ENCODE peak calls at places on chromosome 18, in five cellular contexts. Z is upper lobe of left lung; H is dorsolateral prefrontal cortex; A is CD8-positive, alpha-beta T cell; Y is psoas muscle. J is an unnamed sample.

GRCh38 chr18:80170395-80171094 is 61.5 kb downstream of the ADNP2 start:
- DNase-seq in A (no peak), Z (no peak), H (no peak), Y (no peak), J (no peak)

GRCh38 chr18:474416-474815 is 26.1 kb downstream of the COLEC12 start:
- DNase-seq in Y (no peak), H (no peak), A (no peak), Z (no peak), J (no peak)

GRCh38 chr18:68177807-68178702 is 536.9 kb downstream of the TMX3 start:
- DNase-seq in Z (no peak), H (no peak), A (no peak), Y (no peak), J (no peak)

GRCh38 chr18:45690975-45691815 is 32.8 kb upstream of the SLC14A1 start:
- DNase-seq in Y (peak; percentile 71), H (peak; percentile 64), Z (no peak), A (peak; percentile 88), J (peak; percentile 72)

GRCh38 chr18:79485788-79486355 is 90.1 kb downstream of the NFATC1 start:
- DNase-seq in Y (peak; percentile 13), A (no peak), Z (no peak), H (peak; percentile 1), J (no peak)

GRCh38 chr18:28078298-28078697 is 98.6 kb downstream of the CDH2 start:
- DNase-seq in Y (no peak), H (no peak), A (no peak), Z (no peak), J (no peak)

GRCh38 chr18:50469380-50469781 is 90.5 kb upstream of the MAPK4 start:
- DNase-seq in Z (peak; percentile 56), Y (peak; percentile 32), H (peak; percentile 35), A (no peak), J (peak; percentile 43)

GRCh38 chr18:13558132-13558531 is 168.2 kb downstream of the FAM210A start:
- DNase-seq in Y (no peak), A (peak; percentile 57), H (peak; percentile 59), Z (no peak), J (no peak)

GRCh38 chr18:10851824-10852225 is 297.5 kb downstream of the PIEZO2 start:
- DNase-seq in Z (no peak), Y (no peak), A (no peak), H (no peak), J (no peak)

GRCh38 chr18:5424903-5425302 is 118.9 kb downstream of the EPB41L3 start:
- DNase-seq in Z (no peak), H (no peak), Y (no peak), A (no peak), J (no peak)

GRCh38 chr18:55316615-55317184 is 271.3 kb downstream of the TCF4 start:
- DNase-seq in H (no peak), Y (no peak), Z (no peak), A (no peak), J (no peak)

GRCh38 chr18:33605250-33605649 is 27.2 kb downstream of the ASXL3 start:
- DNase-seq in H (no peak), Y (no peak), Z (no peak), A (no peak), J (no peak)

GRCh38 chr18:76450912-76451421 is 44.1 kb downstream of the ZNF516 start:
- DNase-seq in Z (peak; percentile 86), H (no peak), A (peak; percentile 49), Y (peak; percentile 77), J (no peak)

GRCh38 chr18:34650121-34650545 is 60.0 kb upstream of the DTNA start:
- DNase-seq in Z (no peak), H (no peak), Y (no peak), A (no peak), J (no peak)

GRCh38 chr18:49207373-49207772 is 253.1 kb downstream of the DYM start:
- DNase-seq in H (no peak), A (no peak), Z (no peak), Y (no peak), J (no peak)

GRCh38 chr18:6866552-6866951 is 137.0 kb downstream of the ARHGAP28 start:
- DNase-seq in A (no peak), H (no peak), Z (no peak), Y (no peak), J (no peak)

GRCh38 chr18:29164993-29165599 is 988.2 kb upstream of the CDH2 start:
- DNase-seq in H (no peak), A (no peak), Y (no peak), Z (no peak), J (no peak)

GRCh38 chr18:8380926-8381325 is 228.3 kb upstream of the RAB12 start:
- DNase-seq in Y (no peak), Z (no peak), A (no peak), H (no peak), J (no peak)

GRCh38 chr18:14940738-14941137 is 192.8 kb downstream of the ANKRD30B start:
- DNase-seq in A (no peak), Z (no peak), Y (no peak), H (no peak), J (no peak)

GRCh38 chr18:77207540-77207939 is 42.1 kb upstream of the GALR1 start:
- DNase-seq in A (peak; percentile 69), H (no peak), Z (peak; percentile 84), Y (peak; percentile 81), J (no peak)

GRCh38 chr18:78634061-78634696 is 345.4 kb upstream of the SALL3 start:
- DNase-seq in A (no peak), Z (no peak), H (no peak), Y (no peak), J (no peak)

GRCh38 chr18:3453540-3454364 is 3.8 kb downstream of the TGIF1 start:
- DNase-seq in A (no peak), Z (no peak), Y (peak; percentile 53), H (no peak), J (no peak)

GRCh38 chr18:76689646-76690264 is 132.6 kb upstream of the ZNF236 start:
- DNase-seq in Y (no peak), H (no peak), Z (no peak), A (no peak), J (no peak)

GRCh38 chr18:76567835-76568445 is 72.9 kb upstream of the ZNF516 start:
- DNase-seq in H (no peak), Z (no peak), Y (no peak), A (peak; percentile 32), J (no peak)

GRCh38 chr18:14577971-14578370 is 34.6 kb upstream of the POTEC start:
- DNase-seq in Y (no peak), Z (no peak), H (no peak), A (no peak), J (no peak)

GRCh38 chr18:49561127-49561376 is 805 bp upstream of the LIPG start:
- DNase-seq in Y (no peak), H (no peak), Z (no peak), A (no peak), J (no peak)

GRCh38 chr18:26307161-26307773 is 81.0 kb downstream of the TAF4B start:
- DNase-seq in Y (no peak), A (no peak), H (no peak), Z (no peak), J (peak; percentile 10)

GRCh38 chr18:79782566-79783308 is 15.0 kb upstream of the KCNG2 start:
- DNase-seq in Y (no peak), Z (peak; percentile 75), H (no peak), A (no peak), J (no peak)

GRCh38 chr18:45384137-45384998 is 230.9 kb upstream of the SLC14A2 start:
- DNase-seq in Z (peak; percentile 2), A (peak; percentile 49), Y (peak; percentile 29), H (peak; percentile 42), J (no peak)

GRCh38 chr18:28512357-28512756 is 335.4 kb upstream of the CDH2 start:
- DNase-seq in Y (no peak), H (no peak), A (no peak), Z (no peak), J (no peak)

DNA sequence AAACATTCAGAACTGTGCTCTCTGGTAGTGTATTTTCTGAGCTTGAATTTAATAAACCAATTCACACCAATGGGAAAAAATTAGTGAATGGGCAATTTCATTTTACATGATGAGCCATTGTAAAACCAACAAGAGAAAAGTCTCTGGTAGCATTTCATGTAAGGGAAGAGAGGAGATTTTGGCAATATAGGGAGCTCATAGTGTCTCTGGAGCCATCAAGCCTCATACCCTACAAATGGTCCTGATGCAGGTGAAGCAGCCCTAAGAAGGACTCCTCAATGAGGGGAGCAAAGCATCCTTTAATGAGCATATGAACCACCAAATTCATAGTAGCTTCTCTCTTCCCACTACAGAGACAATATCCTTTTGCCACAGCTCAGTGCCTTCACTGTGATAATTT is 373.0 kb downstream of the RIT2 start:
- DNase-seq in Z (no peak), Y (no peak), A (no peak), H (no peak), J (no peak)
- H3K27ac ChIP-seq in Z (no peak overlapping the region), Y (no peak overlapping the region), A (no peak overlapping the region), H (no peak overlapping the region), J (no peak overlapping the region)

GRCh38 chr18:63344918-63345317 is 22.1 kb downstream of the KDSR start:
- DNase-seq in Z (no peak), Y (no peak), A (no peak), H (no peak), J (no peak)
- H3K27ac ChIP-seq in Z (no peak overlapping the region), Y (no peak overlapping the region), A (no peak overlapping the region), H (no peak overlapping the region), J (no peak overlapping the region)

GRCh38 chr18:70338890-70339289 is 50.0 kb downstream of the SOCS6 start:
- DNase-seq in H (no peak), Y (no peak), Z (no peak), A (no peak), J (no peak)

GRCh38 chr18:70335892-70336726 is 47.3 kb downstream of the SOCS6 start:
- DNase-seq in A (no peak), Z (no peak), Y (no peak), H (no peak), J (no peak)

GRCh38 chr18:70339915-70340314 is 51.1 kb downstream of the SOCS6 start:
- DNase-seq in H (no peak), Y (no peak), A (no peak), Z (no peak), J (no peak)

GRCh38 chr18:70334728-70335329 is 46.0 kb downstream of the SOCS6 start:
- DNase-seq in Z (no peak), H (no peak), A (no peak), Y (no peak), J (no peak)

DNA sequence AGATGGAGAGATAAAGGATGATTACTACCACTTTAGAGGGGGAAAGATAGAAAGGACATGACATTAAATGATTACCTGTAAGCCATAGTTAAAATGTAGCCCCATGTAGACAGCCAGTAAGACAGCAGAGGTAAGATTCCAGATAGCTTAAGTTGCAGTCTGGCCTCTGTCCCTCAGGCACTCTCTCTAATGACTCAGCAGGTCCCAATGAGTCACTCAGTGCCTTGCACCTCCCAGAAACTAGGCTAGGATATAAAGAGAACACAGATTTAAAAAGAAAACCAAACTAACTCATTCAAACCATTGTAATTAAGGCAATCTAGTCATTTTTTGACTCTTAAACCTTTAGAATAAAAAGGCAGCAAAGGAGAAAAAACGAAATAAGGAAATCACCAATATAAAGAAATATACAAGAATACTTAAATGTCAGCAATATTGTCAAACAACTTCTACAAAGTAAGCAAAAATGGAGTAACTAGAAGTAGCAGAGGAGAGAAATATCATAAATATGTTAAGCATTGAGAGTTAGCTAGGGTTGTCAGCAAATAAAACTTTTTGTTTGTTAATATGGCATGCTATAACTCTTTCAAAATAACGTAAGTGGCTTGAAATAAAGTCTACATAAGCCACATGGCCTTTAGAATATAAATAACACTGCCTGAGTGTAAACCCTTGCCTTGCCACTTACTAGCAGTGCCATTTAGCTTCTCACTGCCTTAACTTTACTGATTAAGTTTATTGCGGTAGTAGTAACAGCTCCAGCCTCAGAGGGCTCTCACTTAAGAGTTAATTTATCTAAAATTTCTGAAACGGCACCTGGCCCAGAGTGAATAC is 48.5 kb downstream of the SOCS6 start:
- DNase-seq in A (no peak), H (peak; percentile 9), Y (peak; percentile 20), Z (no peak), J (no peak)
- H3K27ac ChIP-seq in A (no peak overlapping the region), H (no peak overlapping the region), Y (peak overlapping the region; percentile 95), Z (no peak overlapping the region), J (no peak overlapping the region)

GRCh38 chr18:12318334-12318697 is 10.3 kb downstream of the TUBB6 start:
- DNase-seq in Y (no peak), H (no peak), Z (no peak), A (no peak), J (no peak)
- H3K27ac ChIP-seq in Y (no peak overlapping the region), H (no peak overlapping the region), Z (peak overlapping the region; percentile 19), A (no peak overlapping the region), J (no peak overlapping the region)

J was measured in substantia nigra.